ENCODE peak calls at places on chromosomes 13 and 19, in ten cellular contexts. One of them, this sample, is unnamed.

GRCh38 chr19:2665103-2665502 is 37.4 kb downstream of the GNG7 start:
- DNase-seq in MV-4-11: no peak
- DNase-seq in stimulated activated CD8-positive, alpha-beta memory T cell treated with anti-CD3 and anti-CD28 coated beads, Interleukin-4, amount 100 ng/mL, for 1 hour: no peak
- DNase-seq in CD4-positive, CD25-positive, alpha-beta regulatory T cell: no peak
- DNase-seq in hepatic stellate cell: no peak
- DNase-seq in immature natural killer cell: no peak
- DNase-seq in amygdala: no peak
- DNase-seq in stimulated activated CD4-positive, alpha-beta T cell treated with anti-CD3 and anti-CD28 coated beads, Interleukin-2, amount 100 ng/mL, for 24 hours: no peak
- DNase-seq in epithelial cell of esophagus: no peak
- DNase-seq in CD4-positive, alpha-beta T cell: no peak
- DNase-seq in this sample: peak

GRCh38 chr19:1251233-1251502 is 2.8 kb downstream of the MIDN start:
- DNase-seq in MV-4-11: no peak
- DNase-seq in stimulated activated CD8-positive, alpha-beta memory T cell treated with anti-CD3 and anti-CD28 coated beads, Interleukin-4, amount 100 ng/mL, for 1 hour: no peak
- DNase-seq in CD4-positive, CD25-positive, alpha-beta regulatory T cell: no peak
- DNase-seq in hepatic stellate cell: peak
- DNase-seq in immature natural killer cell: no peak
- DNase-seq in amygdala: peak
- DNase-seq in stimulated activated CD4-positive, alpha-beta T cell treated with anti-CD3 and anti-CD28 coated beads, Interleukin-2, amount 100 ng/mL, for 24 hours: no peak
- DNase-seq in epithelial cell of esophagus: peak
- DNase-seq in CD4-positive, alpha-beta T cell: no peak
- DNase-seq in this sample: no peak

GRCh38 chr13:24627090-24627714 is 53.0 kb upstream of the ATP12A start:
- DNase-seq in MV-4-11: no peak
- DNase-seq in stimulated activated CD8-positive, alpha-beta memory T cell treated with anti-CD3 and anti-CD28 coated beads, Interleukin-4, amount 100 ng/mL, for 1 hour: no peak
- DNase-seq in CD4-positive, CD25-positive, alpha-beta regulatory T cell: no peak
- DNase-seq in hepatic stellate cell: no peak
- DNase-seq in immature natural killer cell: no peak
- DNase-seq in amygdala: peak
- DNase-seq in stimulated activated CD4-positive, alpha-beta T cell treated with anti-CD3 and anti-CD28 coated beads, Interleukin-2, amount 100 ng/mL, for 24 hours: no peak
- DNase-seq in epithelial cell of esophagus: peak
- DNase-seq in CD4-positive, alpha-beta T cell: no peak
- DNase-seq in this sample: no peak

GRCh38 chr13:111270126-111270525 is 50.3 kb upstream of the TEX29 start:
- DNase-seq in MV-4-11: no peak
- DNase-seq in stimulated activated CD8-positive, alpha-beta memory T cell treated with anti-CD3 and anti-CD28 coated beads, Interleukin-4, amount 100 ng/mL, for 1 hour: no peak
- DNase-seq in CD4-positive, CD25-positive, alpha-beta regulatory T cell: no peak
- DNase-seq in hepatic stellate cell: peak
- DNase-seq in immature natural killer cell: no peak
- DNase-seq in amygdala: no peak
- DNase-seq in stimulated activated CD4-positive, alpha-beta T cell treated with anti-CD3 and anti-CD28 coated beads, Interleukin-2, amount 100 ng/mL, for 24 hours: no peak
- DNase-seq in epithelial cell of esophagus: no peak
- DNase-seq in CD4-positive, alpha-beta T cell: no peak
- DNase-seq in this sample: no peak

GRCh38 chr19:1850809-1851544 is 2.7 kb upstream of the REXO1 start:
- DNase-seq in MV-4-11: no peak
- DNase-seq in stimulated activated CD8-positive, alpha-beta memory T cell treated with anti-CD3 and anti-CD28 coated beads, Interleukin-4, amount 100 ng/mL, for 1 hour: no peak
- DNase-seq in CD4-positive, CD25-positive, alpha-beta regulatory T cell: peak
- DNase-seq in hepatic stellate cell: no peak
- DNase-seq in immature natural killer cell: no peak
- DNase-seq in amygdala: no peak
- DNase-seq in stimulated activated CD4-positive, alpha-beta T cell treated with anti-CD3 and anti-CD28 coated beads, Interleukin-2, amount 100 ng/mL, for 24 hours: no peak
- DNase-seq in epithelial cell of esophagus: no peak
- DNase-seq in CD4-positive, alpha-beta T cell: no peak
- DNase-seq in this sample: no peak

GRCh38 chr19:47429140-47429793 is 9.9 kb upstream of the MEIS3 start:
- DNase-seq in MV-4-11: no peak
- DNase-seq in stimulated activated CD8-positive, alpha-beta memory T cell treated with anti-CD3 and anti-CD28 coated beads, Interleukin-4, amount 100 ng/mL, for 1 hour: no peak
- DNase-seq in CD4-positive, CD25-positive, alpha-beta regulatory T cell: no peak
- DNase-seq in hepatic stellate cell: no peak
- DNase-seq in immature natural killer cell: no peak
- DNase-seq in amygdala: no peak
- DNase-seq in stimulated activated CD4-positive, alpha-beta T cell treated with anti-CD3 and anti-CD28 coated beads, Interleukin-2, amount 100 ng/mL, for 24 hours: no peak
- DNase-seq in epithelial cell of esophagus: no peak
- DNase-seq in CD4-positive, alpha-beta T cell: no peak
- DNase-seq in this sample: no peak

GRCh38 chr19:20964798-20965197 is 41.7 kb downstream of the ZNF85 start:
- DNase-seq in MV-4-11: no peak
- DNase-seq in stimulated activated CD8-positive, alpha-beta memory T cell treated with anti-CD3 and anti-CD28 coated beads, Interleukin-4, amount 100 ng/mL, for 1 hour: no peak
- DNase-seq in CD4-positive, CD25-positive, alpha-beta regulatory T cell: no peak
- DNase-seq in hepatic stellate cell: no peak
- DNase-seq in immature natural killer cell: no peak
- DNase-seq in amygdala: no peak
- DNase-seq in stimulated activated CD4-positive, alpha-beta T cell treated with anti-CD3 and anti-CD28 coated beads, Interleukin-2, amount 100 ng/mL, for 24 hours: peak
- DNase-seq in epithelial cell of esophagus: no peak
- DNase-seq in CD4-positive, alpha-beta T cell: no peak
- DNase-seq in this sample: no peak

GRCh38 chr19:18772620-18773587 is 18.2 kb downstream of the COMP start:
- DNase-seq in MV-4-11: no peak
- DNase-seq in stimulated activated CD8-positive, alpha-beta memory T cell treated with anti-CD3 and anti-CD28 coated beads, Interleukin-4, amount 100 ng/mL, for 1 hour: no peak
- DNase-seq in CD4-positive, CD25-positive, alpha-beta regulatory T cell: no peak
- DNase-seq in hepatic stellate cell: no peak
- DNase-seq in immature natural killer cell: no peak
- DNase-seq in amygdala: no peak
- DNase-seq in stimulated activated CD4-positive, alpha-beta T cell treated with anti-CD3 and anti-CD28 coated beads, Interleukin-2, amount 100 ng/mL, for 24 hours: no peak
- DNase-seq in epithelial cell of esophagus: peak
- DNase-seq in CD4-positive, alpha-beta T cell: no peak
- DNase-seq in this sample: no peak

GRCh38 chr19:39362682-39363657 is 20.7 kb downstream of the SAMD4B start:
- DNase-seq in MV-4-11: no peak
- DNase-seq in stimulated activated CD8-positive, alpha-beta memory T cell treated with anti-CD3 and anti-CD28 coated beads, Interleukin-4, amount 100 ng/mL, for 1 hour: no peak
- DNase-seq in CD4-positive, CD25-positive, alpha-beta regulatory T cell: no peak
- DNase-seq in hepatic stellate cell: peak
- DNase-seq in immature natural killer cell: no peak
- DNase-seq in amygdala: no peak
- DNase-seq in stimulated activated CD4-positive, alpha-beta T cell treated with anti-CD3 and anti-CD28 coated beads, Interleukin-2, amount 100 ng/mL, for 24 hours: no peak
- DNase-seq in epithelial cell of esophagus: peak
- DNase-seq in CD4-positive, alpha-beta T cell: no peak
- DNase-seq in this sample: no peak

GRCh38 chr19:51129716-51130115 is 5.0 kb downstream of the SIGLEC9 start:
- DNase-seq in MV-4-11: no peak
- DNase-seq in stimulated activated CD8-positive, alpha-beta memory T cell treated with anti-CD3 and anti-CD28 coated beads, Interleukin-4, amount 100 ng/mL, for 1 hour: no peak
- DNase-seq in CD4-positive, CD25-positive, alpha-beta regulatory T cell: no peak
- DNase-seq in hepatic stellate cell: no peak
- DNase-seq in immature natural killer cell: no peak
- DNase-seq in amygdala: no peak
- DNase-seq in stimulated activated CD4-positive, alpha-beta T cell treated with anti-CD3 and anti-CD28 coated beads, Interleukin-2, amount 100 ng/mL, for 24 hours: no peak
- DNase-seq in epithelial cell of esophagus: no peak
- DNase-seq in CD4-positive, alpha-beta T cell: no peak
- DNase-seq in this sample: no peak

GRCh38 chr19:23528376-23528775 is 133.1 kb upstream of the ZNF91 start:
- DNase-seq in MV-4-11: no peak
- DNase-seq in stimulated activated CD8-positive, alpha-beta memory T cell treated with anti-CD3 and anti-CD28 coated beads, Interleukin-4, amount 100 ng/mL, for 1 hour: no peak
- DNase-seq in CD4-positive, CD25-positive, alpha-beta regulatory T cell: no peak
- DNase-seq in hepatic stellate cell: no peak
- DNase-seq in immature natural killer cell: no peak
- DNase-seq in amygdala: no peak
- DNase-seq in stimulated activated CD4-positive, alpha-beta T cell treated with anti-CD3 and anti-CD28 coated beads, Interleukin-2, amount 100 ng/mL, for 24 hours: no peak
- DNase-seq in epithelial cell of esophagus: peak
- DNase-seq in CD4-positive, alpha-beta T cell: no peak
- DNase-seq in this sample: no peak

This sample was measured in left ventricle myocardium inferior.